ENCODE peak calls at places on chromosomes 2 and 18, in six cellular contexts. T is kidney epithelial cell; U is uterus; V is progenitor cell of endocrine pancreas; Z is RWPE1; M is CD4-positive, alpha-beta T cell. N is an unnamed sample.

GRCh38 chr2:120776649-120777048 is 41.0 kb downstream of the GLI2 start:
- DNase-seq in M (no peak), U (no peak), V (no peak), Z (no peak), T (no peak), N (no peak)

GRCh38 chr2:44233450-44234128 is 41.7 kb upstream of the SLC3A1 start:
- DNase-seq in Z (peak; percentile 84), M (no peak), U (no peak), V (no peak), T (peak; percentile 61), N (no peak)

GRCh38 chr2:210177769-210178168 is 6.6 kb upstream of the KANSL1L start:
- DNase-seq in T (no peak), V (no peak), M (no peak), U (no peak), Z (no peak), N (no peak)

GRCh38 chr2:18518116-18519111 is 42.0 kb downstream of the RDH14 start:
- DNase-seq in V (no peak), M (no peak), T (no peak), U (no peak), Z (peak; percentile 9), N (no peak)

GRCh38 chr18:32507093-32507492 is 36.4 kb upstream of the GAREM1 start:
- DNase-seq in V (no peak), T (no peak), M (no peak), Z (no peak), U (no peak), N (no peak)

GRCh38 chr2:242040681-242041080 is 171.2 kb downstream of the RTP5 start:
- DNase-seq in M (no peak), Z (no peak), V (no peak), T (no peak), U (no peak), N (no peak)

GRCh38 chr18:42141439-42141838 is 186.4 kb downstream of the PIK3C3 start:
- DNase-seq in V (no peak), M (no peak), Z (no peak), T (no peak), U (no peak), N (no peak)

GRCh38 chr2:174636979-174637378 is 39.4 kb upstream of the WIPF1 start:
- DNase-seq in T (no peak), U (no peak), V (no peak), M (no peak), Z (no peak), N (no peak)

GRCh38 chr2:20365249-20365817 is 14.7 kb upstream of the PUM2 start:
- DNase-seq in V (no peak), Z (peak; percentile 84), M (no peak), T (no peak), U (no peak), N (no peak)

GRCh38 chr2:9950521-9951271 is 797 bp upstream of the GRHL1 start:
- DNase-seq in M (peak; percentile 16), U (peak; percentile 23), Z (peak; percentile 27), V (peak; percentile 43), T (no peak), N (no peak)

GRCh38 chr2:191165190-191165643 is 14.4 kb upstream of the STAT4 start:
- DNase-seq in V (no peak), T (no peak), M (no peak), U (no peak), Z (peak; percentile 52), N (peak; percentile 45)

GRCh38 chr2:70829916-70830315 is 5.7 kb downstream of the CD207 start:
- DNase-seq in M (no peak), T (no peak), U (no peak), Z (no peak), V (no peak), N (no peak)

GRCh38 chr2:176814740-176815367 is 397.7 kb upstream of the HNRNPA3 start:
- DNase-seq in Z (peak; percentile 20), M (no peak), T (no peak), V (no peak), U (no peak), N (no peak)

DNA sequence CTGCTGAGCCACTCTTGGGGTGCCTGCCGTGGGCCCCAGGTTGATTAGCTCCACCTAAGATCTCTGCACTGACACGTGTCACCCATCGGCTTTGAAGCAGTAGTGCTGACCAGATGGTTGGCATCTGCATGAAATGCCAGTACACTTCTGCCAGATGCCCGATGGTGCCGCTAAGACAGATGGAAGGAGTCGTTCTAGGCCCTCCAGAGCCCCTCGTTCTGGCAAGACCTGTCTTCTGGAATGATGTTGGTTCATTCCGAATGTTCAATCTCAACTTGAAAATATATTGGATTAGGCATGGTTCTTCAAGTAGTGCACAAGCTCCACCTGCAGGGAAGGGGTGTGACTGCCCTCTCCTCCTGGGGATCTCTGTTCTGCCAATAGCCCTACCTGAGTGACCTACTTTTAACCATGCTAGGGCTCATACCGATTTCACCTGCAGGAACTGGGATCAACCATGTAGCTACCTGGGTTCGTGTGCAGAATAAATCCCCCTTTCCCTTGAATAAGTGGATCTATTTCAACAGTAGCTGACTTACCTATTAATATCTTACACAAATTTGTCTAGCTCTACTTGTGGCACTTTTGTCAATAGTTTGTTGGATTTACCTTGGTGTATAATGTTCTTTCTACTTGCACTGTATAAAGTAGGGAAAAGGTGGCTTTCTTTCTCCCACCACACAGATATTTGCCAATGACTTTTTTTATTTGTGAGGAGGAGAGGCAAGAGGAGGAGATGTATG is 342.6 kb downstream of the CTNNA2 start:
- DNase-seq in M (no peak), V (no peak), T (no peak), Z (peak; percentile 7), U (no peak), N (no peak)
- TF ChIP-seq CTCF in M (no peak), V (peak; percentile 66), T (peak; percentile 59), Z (no peak), U (no peak), N (peak; percentile 7)

GRCh38 chr18:22193466-22193865 is 24.1 kb downstream of the GATA6 start:
- DNase-seq in V (no peak), Z (no peak), T (no peak), M (no peak), U (peak; percentile 62), N (no peak)
- TF ChIP-seq CTCF in V (no peak), Z (no peak), T (no peak), M (no peak), U (peak; percentile 7), N (no peak)

GRCh38 chr2:239268549-239268948 is 132.3 kb downstream of the HDAC4 start:
- DNase-seq in Z (no peak), U (no peak), V (no peak), T (no peak), M (no peak), N (no peak)

GRCh38 chr2:239268082-239268481 is 132.7 kb downstream of the HDAC4 start:
- DNase-seq in T (no peak), U (no peak), Z (no peak), V (no peak), M (no peak), N (no peak)

GRCh38 chr2:239266436-239266770 is 134.4 kb downstream of the HDAC4 start:
- DNase-seq in T (no peak), Z (no peak), M (no peak), U (no peak), V (no peak), N (no peak)

GRCh38 chr2:239266779-239267410 is 133.9 kb downstream of the HDAC4 start:
- DNase-seq in Z (no peak), V (no peak), M (no peak), U (no peak), T (no peak), N (no peak)

DNA sequence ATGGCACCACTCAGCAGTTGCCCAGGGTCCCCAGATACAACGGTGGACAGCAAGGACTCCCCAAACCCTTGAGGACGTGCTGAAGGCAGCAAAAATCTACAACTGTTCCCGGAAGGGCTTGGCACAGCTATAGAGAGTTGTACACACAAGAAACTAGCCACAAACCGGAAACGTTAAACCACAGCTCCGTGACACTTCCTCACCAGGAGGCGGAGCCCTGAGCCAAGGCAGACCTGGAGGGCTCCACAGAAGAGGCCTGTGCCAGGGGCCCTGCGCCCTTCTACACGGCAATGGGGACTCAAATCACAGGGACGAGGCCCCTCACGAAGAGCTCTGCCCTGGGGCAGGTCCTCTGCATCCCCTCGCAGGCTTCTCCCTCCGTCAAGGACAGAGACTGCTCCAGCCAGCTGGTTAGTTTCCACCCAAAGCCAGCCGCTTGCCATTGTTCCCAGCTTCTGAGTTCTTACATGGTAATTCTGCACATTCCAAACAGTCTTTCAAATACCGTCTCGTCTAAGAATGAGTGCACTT is 133.3 kb downstream of the HDAC4 start:
- DNase-seq in T (no peak), U (no peak), M (peak; percentile 84), Z (peak; percentile 30), V (no peak), N (no peak)
- TF ChIP-seq CTCF in T (no peak), U (no peak), M (peak; percentile 69), Z (no peak), V (no peak), N (peak; percentile 31)

DNA sequence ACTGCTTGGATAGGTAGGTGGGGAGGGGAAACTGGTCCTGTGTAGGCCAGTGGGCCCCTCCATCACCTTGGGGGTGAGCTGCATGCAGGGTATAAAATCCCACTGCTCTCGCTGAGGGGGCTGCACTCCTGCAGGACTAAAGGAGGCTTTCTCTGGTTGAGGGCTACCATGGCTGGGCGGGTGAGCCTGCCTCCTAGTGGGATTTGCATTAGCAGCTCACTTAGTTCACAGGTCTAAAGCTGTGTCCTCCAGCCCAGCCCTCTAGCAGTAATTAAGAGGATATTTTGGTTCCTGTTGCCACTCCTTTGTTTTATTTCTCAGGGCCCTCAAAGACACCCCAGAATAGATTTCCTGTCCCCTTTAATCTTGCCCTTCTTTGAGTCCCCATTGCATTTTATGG is 24.6 kb downstream of the TMEM127 start:
- DNase-seq in V (no peak), T (no peak), M (no peak), Z (no peak), U (no peak), N (no peak)
- TF ChIP-seq CTCF in V (no peak), T (no peak), M (no peak), Z (no peak), U (no peak), N (no peak)

GRCh38 chr2:217062774-217063173 is 202.9 kb upstream of the TNP1 start:
- DNase-seq in T (no peak), V (no peak), M (no peak), U (no peak), Z (no peak), N (no peak)
- TF ChIP-seq CTCF in T (no peak), V (no peak), M (no peak), U (no peak), Z (no peak), N (no peak)

GRCh38 chr2:235116885-235117492 is 165.2 kb downstream of the SH3BP4 start:
- DNase-seq in M (no peak), T (no peak), V (no peak), Z (peak; percentile 31), U (no peak), N (no peak)
- TF ChIP-seq CTCF in M (peak; percentile 58), T (peak; percentile 39), V (peak; percentile 81), Z (peak; percentile 71), U (peak; percentile 67), N (peak; percentile 54)

GRCh38 chr2:2921011-2921720 is 456.5 kb downstream of the EIPR1 start:
- DNase-seq in T (no peak), M (no peak), V (no peak), U (no peak), Z (no peak), N (no peak)
- TF ChIP-seq CTCF in T (no peak), M (no peak), V (no peak), U (no peak), Z (no peak), N (no peak)

DNA sequence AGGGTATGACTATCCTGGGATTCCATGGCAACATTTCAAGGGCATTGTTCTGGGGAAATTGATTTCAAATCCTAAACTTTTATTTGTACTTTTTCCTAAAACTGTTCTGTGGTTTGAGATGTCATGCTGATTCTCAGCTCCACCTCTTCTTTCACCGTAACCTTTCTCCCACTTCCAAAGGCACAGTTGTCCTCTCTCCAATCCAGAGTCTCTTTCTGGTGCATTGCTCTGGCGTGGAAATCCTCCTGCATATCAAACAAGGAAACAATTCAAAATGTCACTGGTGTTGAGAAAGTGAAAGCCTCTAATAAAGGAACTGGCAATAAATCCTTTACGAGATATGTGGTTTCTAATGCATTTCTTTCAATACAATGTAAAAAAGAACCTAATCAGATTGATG is 155.1 kb upstream of the CDH2 start:
- DNase-seq in T (no peak), U (no peak), V (no peak), M (no peak), Z (no peak), N (no peak)
- TF ChIP-seq CTCF in T (no peak), U (no peak), V (no peak), M (no peak), Z (no peak), N (no peak)

N was measured in AG09319.